ENCODE peak calls at places on chromosomes 4 and X, in six cellular contexts. One of them, this sample, is unnamed.
A peak's percentile ranks its signal among the peaks of the same experiment; 100 is the strongest.

GRCh38 chr4:181905708-181906107 is 337.5 kb upstream of the TENM3 start:
- DNase-seq in iPS DF 6.9: no peak
- DNase-seq in psoas muscle: no peak
- DNase-seq in Peyer's patch: no peak
- DNase-seq in upper lobe of right lung: no peak
- DNase-seq in breast epithelium: no peak
- DNase-seq in this sample: no peak

GRCh38 chrX:72258174-72258573 is 18.9 kb downstream of the RPS4X start:
- DNase-seq in iPS DF 6.9: no peak
- DNase-seq in psoas muscle: no peak
- DNase-seq in Peyer's patch: no peak
- DNase-seq in upper lobe of right lung: no peak
- DNase-seq in breast epithelium: no peak
- DNase-seq in this sample: no peak

GRCh38 chrX:16511776-16512400 is 138.1 kb upstream of the S100G start:
- DNase-seq in iPS DF 6.9: no peak
- DNase-seq in psoas muscle: no peak
- DNase-seq in Peyer's patch: no peak
- DNase-seq in upper lobe of right lung: no peak
- DNase-seq in breast epithelium: no peak
- DNase-seq in this sample: no peak

GRCh38 chr4:108001540-108001939 is 11.9 kb downstream of the HADH start:
- DNase-seq in iPS DF 6.9: no peak
- DNase-seq in psoas muscle: no peak
- DNase-seq in Peyer's patch: no peak
- DNase-seq in upper lobe of right lung: no peak
- DNase-seq in breast epithelium: no peak
- DNase-seq in this sample: no peak

GRCh38 chr4:102308032-102308799 is 37.1 kb downstream of the SLC39A8 start:
- DNase-seq in iPS DF 6.9: no peak
- DNase-seq in psoas muscle: no peak
- DNase-seq in Peyer's patch: no peak
- DNase-seq in upper lobe of right lung: no peak
- DNase-seq in breast epithelium: no peak
- DNase-seq in this sample: no peak

GRCh38 chr4:78766650-78767049 is 9.5 kb upstream of the BMP2K start:
- DNase-seq in iPS DF 6.9: no peak
- DNase-seq in psoas muscle: no peak
- DNase-seq in Peyer's patch: no peak
- DNase-seq in upper lobe of right lung: no peak
- DNase-seq in breast epithelium: no peak
- DNase-seq in this sample: no peak

GRCh38 chr4:136690363-136690762 is 841.9 kb downstream of the PCDH18 start:
- DNase-seq in iPS DF 6.9: no peak
- DNase-seq in psoas muscle: no peak
- DNase-seq in Peyer's patch: no peak
- DNase-seq in upper lobe of right lung: no peak
- DNase-seq in breast epithelium: no peak
- DNase-seq in this sample: no peak

GRCh38 chr4:124726269-124726668 is 13.7 kb upstream of the ANKRD50 start:
- DNase-seq in iPS DF 6.9: no peak
- DNase-seq in psoas muscle: no peak
- DNase-seq in Peyer's patch: no peak
- DNase-seq in upper lobe of right lung: no peak
- DNase-seq in breast epithelium: no peak
- DNase-seq in this sample: no peak

GRCh38 chr4:99845179-99845578 is 28.6 kb downstream of the DAPP1 start:
- DNase-seq in iPS DF 6.9: no peak
- DNase-seq in psoas muscle: no peak
- DNase-seq in Peyer's patch: no peak
- DNase-seq in upper lobe of right lung: no peak
- DNase-seq in breast epithelium: no peak
- DNase-seq in this sample: no peak

GRCh38 chr4:42568610-42569207 is 88.2 kb downstream of the ATP8A1 start:
- DNase-seq in iPS DF 6.9: peak; percentile 55
- DNase-seq in psoas muscle: no peak
- DNase-seq in Peyer's patch: peak; percentile 51
- DNase-seq in upper lobe of right lung: no peak
- DNase-seq in breast epithelium: peak; percentile 23
- DNase-seq in this sample: no peak

GRCh38 chr4:26557164-26557563 is 26.7 kb upstream of the TBC1D19 start:
- DNase-seq in iPS DF 6.9: no peak
- DNase-seq in psoas muscle: peak; percentile 18
- DNase-seq in Peyer's patch: no peak
- DNase-seq in upper lobe of right lung: no peak
- DNase-seq in breast epithelium: no peak
- DNase-seq in this sample: no peak

GRCh38 chrX:76279007-76279406 is 106.1 kb downstream of the PBDC1 start:
- DNase-seq in iPS DF 6.9: peak; percentile 20
- DNase-seq in psoas muscle: no peak
- DNase-seq in Peyer's patch: peak; percentile 25
- DNase-seq in upper lobe of right lung: no peak
- DNase-seq in breast epithelium: no peak
- DNase-seq in this sample: no peak

GRCh38 chr4:122099896-122100295 is 52.2 kb upstream of the BLTP1 start:
- DNase-seq in iPS DF 6.9: no peak
- DNase-seq in psoas muscle: no peak
- DNase-seq in Peyer's patch: no peak
- DNase-seq in upper lobe of right lung: no peak
- DNase-seq in breast epithelium: no peak
- DNase-seq in this sample: no peak

GRCh38 chrX:12987900-12988594 is 13.1 kb downstream of the TMSB4X start:
- DNase-seq in iPS DF 6.9: no peak
- DNase-seq in psoas muscle: no peak
- DNase-seq in Peyer's patch: no peak
- DNase-seq in upper lobe of right lung: no peak
- DNase-seq in breast epithelium: no peak
- DNase-seq in this sample: no peak

GRCh38 chrX:98523026-98523425 is 1639.3 kb downstream of the RPA4 start:
- DNase-seq in iPS DF 6.9: no peak
- DNase-seq in psoas muscle: no peak
- DNase-seq in Peyer's patch: no peak
- DNase-seq in upper lobe of right lung: no peak
- DNase-seq in breast epithelium: no peak
- DNase-seq in this sample: no peak

GRCh38 chrX:98523521-98523920 is 1639.8 kb downstream of the RPA4 start:
- DNase-seq in iPS DF 6.9: no peak
- DNase-seq in psoas muscle: no peak
- DNase-seq in Peyer's patch: no peak
- DNase-seq in upper lobe of right lung: no peak
- DNase-seq in breast epithelium: no peak
- DNase-seq in this sample: no peak
- H3K27ac ChIP-seq in iPS DF 6.9: no peak overlapping the region
- H3K27ac ChIP-seq in psoas muscle: no peak overlapping the region
- H3K27ac ChIP-seq in Peyer's patch: no peak overlapping the region
- H3K27ac ChIP-seq in upper lobe of right lung: no peak overlapping the region
- H3K27ac ChIP-seq in breast epithelium: no peak overlapping the region
- H3K27ac ChIP-seq in this sample: no peak overlapping the region

GRCh38 chrX:10130354-10130753 is 26.4 kb upstream of the CLCN4 start:
- DNase-seq in iPS DF 6.9: no peak
- DNase-seq in psoas muscle: no peak
- DNase-seq in Peyer's patch: no peak
- DNase-seq in upper lobe of right lung: no peak
- DNase-seq in breast epithelium: no peak
- DNase-seq in this sample: peak; percentile 0
- H3K9me3 ChIP-seq in iPS DF 6.9: no peaks in the 10 kb centered on the region
- H3K9me3 ChIP-seq in psoas muscle: no peaks in the 10 kb centered on the region
- H3K9me3 ChIP-seq in Peyer's patch: no peaks in the 10 kb centered on the region
- H3K9me3 ChIP-seq in upper lobe of right lung: no peaks in the 10 kb centered on the region
- H3K9me3 ChIP-seq in breast epithelium: no peaks in the 10 kb centered on the region
- H3K9me3 ChIP-seq in this sample: no peaks in the 10 kb centered on the region

GRCh38 chr4:7963691-7964090 is 24.0 kb upstream of the AFAP1 start:
- DNase-seq in iPS DF 6.9: no peak
- DNase-seq in psoas muscle: no peak
- DNase-seq in Peyer's patch: no peak
- DNase-seq in upper lobe of right lung: no peak
- DNase-seq in breast epithelium: no peak
- DNase-seq in this sample: no peak

GRCh38 chr4:7960017-7960789 is 20.5 kb upstream of the AFAP1 start:
- DNase-seq in iPS DF 6.9: no peak
- DNase-seq in psoas muscle: no peak
- DNase-seq in Peyer's patch: no peak
- DNase-seq in upper lobe of right lung: no peak
- DNase-seq in breast epithelium: no peak
- DNase-seq in this sample: no peak

GRCh38 chr4:7962609-7963508 is 23.2 kb upstream of the AFAP1 start:
- DNase-seq in iPS DF 6.9: no peak
- DNase-seq in psoas muscle: no peak
- DNase-seq in Peyer's patch: no peak
- DNase-seq in upper lobe of right lung: no peak
- DNase-seq in breast epithelium: no peak
- DNase-seq in this sample: no peak

GRCh38 chr4:7959066-7959465 is 19.4 kb upstream of the AFAP1 start:
- DNase-seq in iPS DF 6.9: no peak
- DNase-seq in psoas muscle: no peak
- DNase-seq in Peyer's patch: no peak
- DNase-seq in upper lobe of right lung: no peak
- DNase-seq in breast epithelium: no peak
- DNase-seq in this sample: peak; percentile 48

DNA sequence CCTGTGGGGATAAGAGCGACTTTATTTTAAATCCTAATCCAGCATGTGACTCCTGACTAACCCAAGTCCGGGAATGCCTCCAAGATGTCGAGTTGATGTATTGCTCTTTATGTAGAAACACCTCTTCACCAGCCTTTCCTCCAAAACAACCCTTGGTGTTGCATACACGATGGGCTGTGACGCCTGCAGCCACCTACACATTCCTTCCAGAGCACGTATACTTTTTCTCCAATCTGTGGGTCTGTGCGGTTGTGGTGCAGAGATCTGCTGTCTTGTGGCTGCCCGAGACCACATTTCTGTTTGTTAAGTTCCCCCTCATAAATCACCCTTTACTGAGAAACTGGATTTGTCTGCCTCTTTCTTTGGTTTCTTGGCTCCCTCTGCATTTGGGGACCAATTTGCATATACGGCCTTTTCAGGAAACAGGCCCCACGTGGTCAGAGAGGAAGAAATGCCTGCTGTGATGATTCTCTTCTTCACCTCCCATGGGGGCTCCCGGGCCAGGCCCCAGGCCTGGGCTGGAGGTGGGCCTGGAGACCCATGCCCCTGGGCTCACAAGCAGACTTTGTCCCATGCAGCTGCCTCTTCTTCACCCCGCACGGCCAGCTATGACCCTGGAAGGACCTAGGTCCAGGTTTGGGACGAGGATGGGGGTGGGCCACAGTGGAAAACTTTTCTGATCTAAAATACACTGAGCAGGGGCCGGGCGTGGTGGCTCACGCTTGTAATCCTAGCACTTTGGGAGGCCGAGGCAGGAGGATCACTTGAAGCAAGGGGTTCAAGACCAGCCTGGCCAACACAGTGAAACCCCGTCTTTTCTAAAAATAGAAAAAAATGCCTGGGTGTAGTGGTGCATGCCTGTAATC is 21.4 kb upstream of the AFAP1 start:
- DNase-seq in iPS DF 6.9: no peak
- DNase-seq in psoas muscle: no peak
- DNase-seq in Peyer's patch: no peak
- DNase-seq in upper lobe of right lung: no peak
- DNase-seq in breast epithelium: peak; percentile 64
- DNase-seq in this sample: peak; percentile 79
- H3K27ac ChIP-seq in iPS DF 6.9: no peak overlapping the region
- H3K27ac ChIP-seq in psoas muscle: peak overlapping the region; percentile 62
- H3K27ac ChIP-seq in Peyer's patch: no peak overlapping the region
- H3K27ac ChIP-seq in upper lobe of right lung: peak overlapping the region; percentile 24
- H3K27ac ChIP-seq in breast epithelium: peak overlapping the region; percentile 58
- H3K27ac ChIP-seq in this sample: peak overlapping the region; percentile 78

GRCh38 chr4:71768123-71768522 is 15.8 kb downstream of the GC start:
- DNase-seq in iPS DF 6.9: no peak
- DNase-seq in psoas muscle: no peak
- DNase-seq in Peyer's patch: no peak
- DNase-seq in upper lobe of right lung: no peak
- DNase-seq in breast epithelium: no peak
- DNase-seq in this sample: no peak
- H3K9me3 ChIP-seq in iPS DF 6.9: no peaks in the 10 kb centered on the region
- H3K9me3 ChIP-seq in psoas muscle: no peaks in the 10 kb centered on the region
- H3K9me3 ChIP-seq in Peyer's patch: no peaks in the 10 kb centered on the region
- H3K9me3 ChIP-seq in upper lobe of right lung: no peaks in the 10 kb centered on the region
- H3K9me3 ChIP-seq in breast epithelium: no peaks in the 10 kb centered on the region
- H3K9me3 ChIP-seq in this sample: peaks cover 1% of the 10 kb centered on the region

GRCh38 chr4:7874838-7875237 is 64.8 kb downstream of the AFAP1 start:
- DNase-seq in iPS DF 6.9: no peak
- DNase-seq in psoas muscle: no peak
- DNase-seq in Peyer's patch: no peak
- DNase-seq in upper lobe of right lung: no peak
- DNase-seq in breast epithelium: no peak
- DNase-seq in this sample: no peak
- H3K27ac ChIP-seq in iPS DF 6.9: no peak overlapping the region
- H3K27ac ChIP-seq in psoas muscle: no peak overlapping the region
- H3K27ac ChIP-seq in Peyer's patch: no peak overlapping the region
- H3K27ac ChIP-seq in upper lobe of right lung: no peak overlapping the region
- H3K27ac ChIP-seq in breast epithelium: no peak overlapping the region
- H3K27ac ChIP-seq in this sample: no peak overlapping the region

DNA sequence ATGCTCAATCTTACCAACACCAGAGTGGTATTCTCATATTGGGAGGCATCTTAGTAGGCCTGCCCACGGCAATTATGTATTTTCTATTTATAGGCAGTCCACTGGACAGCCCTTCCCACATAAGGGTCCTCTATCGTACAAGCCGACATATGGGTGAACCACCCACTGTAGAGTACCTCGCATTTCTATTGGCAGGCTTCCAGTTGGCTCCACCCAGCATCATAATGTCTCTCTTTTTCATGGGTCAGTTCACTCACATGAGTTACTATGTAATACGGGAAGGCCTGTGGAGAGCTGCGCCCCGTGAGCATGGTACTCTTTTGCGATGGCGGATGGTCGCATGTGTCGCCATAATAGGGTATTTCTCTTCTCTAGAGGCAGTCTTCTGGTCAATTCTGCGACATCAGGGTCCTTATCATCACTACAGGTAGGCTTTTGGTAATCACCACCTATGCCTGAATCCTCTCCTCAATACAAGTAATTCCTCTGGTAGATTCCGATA is 29.4 kb upstream of the FOXR2 start:
- DNase-seq in iPS DF 6.9: no peak
- DNase-seq in psoas muscle: no peak
- DNase-seq in Peyer's patch: no peak
- DNase-seq in upper lobe of right lung: no peak
- DNase-seq in breast epithelium: no peak
- DNase-seq in this sample: no peak
- H3K9me3 ChIP-seq in iPS DF 6.9: no peaks in the 10 kb centered on the region
- H3K9me3 ChIP-seq in psoas muscle: no peaks in the 10 kb centered on the region
- H3K9me3 ChIP-seq in Peyer's patch: no peaks in the 10 kb centered on the region
- H3K9me3 ChIP-seq in upper lobe of right lung: no peaks in the 10 kb centered on the region
- H3K9me3 ChIP-seq in breast epithelium: peaks cover 4% of the 10 kb centered on the region
- H3K9me3 ChIP-seq in this sample: no peaks in the 10 kb centered on the region

This sample was measured in aorta.